ENCODE peak calls at places on chromosomes 11 and 22, in ten cellular contexts. Y is astrocyte of the spinal cord; R is lower leg skin; I is activated CD4-positive, CD25-positive, alpha-beta regulatory T cell; L is HT1080; W is mucosa of gallbladder; H is NCI-H2029 treated with DMSO at 0.1 percent for 48 hours; P is CD8-positive, alpha-beta T cell; O is OCI-LY7; U is frontal cortex. D is an unnamed sample.

GRCh38 chr22:41862530-41863266 is 29.8 kb downstream of the SREBF2 start:
- DNase-seq in H (peak), L (no peak), W (no peak), Y (no peak), P (no peak), O (peak), I (no peak), R (no peak), U (no peak), D (no peak)

GRCh38 chr11:79108851-79109250 is 332.0 kb downstream of the TENM4 start:
- DNase-seq in R (peak), P (no peak), L (no peak), H (no peak), O (no peak), W (no peak), U (no peak), Y (peak), I (no peak), D (no peak)

GRCh38 chr11:46249103-46249942 is 28.1 kb upstream of the CREB3L1 start:
- DNase-seq in U (no peak), Y (peak), H (no peak), R (no peak), I (no peak), W (no peak), P (no peak), L (peak), O (no peak), D (no peak)

GRCh38 chr22:24416611-24417010 is 10.8 kb upstream of the ADORA2A start:
- DNase-seq in Y (no peak), O (no peak), H (no peak), R (peak), I (no peak), P (no peak), U (no peak), W (no peak), L (no peak), D (no peak)

GRCh38 chr22:48182896-48183805 is 1420.7 kb downstream of the TBC1D22A start:
- DNase-seq in W (no peak), L (no peak), H (no peak), O (no peak), R (peak), I (no peak), U (no peak), Y (no peak), P (no peak), D (no peak)

GRCh38 chr22:35630387-35630793 is 13.3 kb upstream of the MB start:
- DNase-seq in W (no peak), U (no peak), I (no peak), O (peak), P (no peak), Y (peak), L (peak), H (no peak), R (no peak), D (no peak)

GRCh38 chr11:10725114-10725906 is 25.7 kb upstream of the CTR9 start:
- DNase-seq in O (no peak), W (no peak), R (no peak), U (no peak), I (no peak), P (no peak), Y (peak), H (no peak), L (peak), D (no peak)

GRCh38 chr11:1397146-1397861 is 7.6 kb downstream of the BRSK2 start:
- DNase-seq in I (no peak), Y (no peak), P (no peak), U (peak), R (no peak), L (no peak), H (no peak), O (no peak), W (no peak), D (no peak)

GRCh38 chr11:5043385-5043784 is 2.9 kb upstream of the OR52J3 start:
- DNase-seq in H (no peak), I (no peak), O (no peak), P (no peak), R (no peak), L (peak), Y (peak), W (no peak), U (no peak), D (no peak)

GRCh38 chr11:73429121-73429740 is 53.0 kb downstream of the RELT start:
- DNase-seq in O (no peak), W (no peak), Y (peak), L (peak), U (no peak), H (no peak), R (no peak), I (no peak), P (no peak), D (no peak)

GRCh38 chr22:36465232-36466021 is 16.0 kb downstream of the TXN2 start:
- DNase-seq in L (peak), H (no peak), O (no peak), R (peak), W (peak), I (no peak), P (no peak), Y (peak), U (no peak), D (no peak)

GRCh38 chr11:74269161-74269809 is 42.2 kb downstream of the P4HA3 start:
- DNase-seq in R (peak), H (peak), P (no peak), W (no peak), I (no peak), Y (peak), L (peak), O (no peak), U (no peak), D (no peak)

GRCh38 chr11:32006799-32007388 is 84.0 kb upstream of the RCN1 start:
- DNase-seq in P (no peak), L (peak), W (no peak), I (no peak), R (no peak), O (peak), Y (peak), U (no peak), H (no peak), D (no peak)

GRCh38 chr22:29715240-29715639 is 4.6 kb upstream of the CABP7 start:
- DNase-seq in O (no peak), Y (no peak), H (no peak), U (no peak), I (no peak), P (no peak), L (no peak), R (no peak), W (no peak), D (no peak)

GRCh38 chr11:69293819-69294505 is at the start of gene MYEOV:
- DNase-seq in O (peak), U (no peak), L (no peak), R (no peak), Y (peak), W (no peak), H (no peak), I (no peak), P (no peak), D (no peak)

GRCh38 chr11:57335343-57336110 is at the start of gene SSRP1:
- DNase-seq in H (peak), I (peak), Y (peak), U (peak), L (peak), R (peak), W (peak), O (peak), P (peak), D (peak)

GRCh38 chr11:67433536-67434394 is 3.7 kb downstream of the PTPRCAP start:
- DNase-seq in W (no peak), I (no peak), O (no peak), Y (no peak), P (no peak), H (no peak), R (no peak), L (no peak), U (no peak), D (no peak)

GRCh38 chr11:76237914-76238313 is 31.6 kb upstream of the WNT11 start:
- DNase-seq in Y (no peak), I (no peak), U (no peak), H (no peak), L (peak), O (no peak), W (no peak), P (no peak), R (no peak), D (no peak)

GRCh38 chr11:102955624-102956023 is at the start of gene MMP13:
- DNase-seq in L (peak), U (no peak), R (no peak), O (no peak), P (no peak), H (no peak), I (no peak), W (no peak), Y (peak), D (no peak)